ENCODE peak calls at places on chromosomes 11 and 22, in seven cellular contexts. A is H1, X is mesendoderm, F is mesenchymal stem cell, P is IMR-90, T is trophoblast cell, R is H9. Y is an unnamed sample.

GRCh38 chr22:43798492-43798891 is 13.6 kb downstream of the EFCAB6 start:
- DNase-seq in A (no peak), X (no peak), F (no peak), P (peak), T (no peak), R (no peak), Y (no peak)

GRCh38 chr11:119854521-119854920 is 125.5 kb upstream of the NECTIN1 start:
- DNase-seq in A (no peak), X (no peak), F (no peak), P (no peak), T (peak), R (no peak), Y (no peak)

GRCh38 chr11:113578715-113579250 is 103.6 kb upstream of the DRD2 start:
- DNase-seq in A (peak), X (no peak), F (no peak), P (no peak), T (no peak), R (no peak), Y (no peak)

GRCh38 chr11:82718307-82718706 is 15.4 kb downstream of the FAM181B start:
- DNase-seq in A (peak), X (peak), F (peak), P (peak), T (peak), R (peak), Y (peak)

GRCh38 chr22:27982630-27983180 is 63.6 kb upstream of the PITPNB start:
- DNase-seq in A (peak), X (no peak), F (no peak), P (no peak), T (no peak), R (peak), Y (no peak)

GRCh38 chr11:46198873-46199250 is 77.6 kb upstream of the PHF21A start:
- DNase-seq in A (peak), X (no peak), F (no peak), P (no peak), T (peak), R (no peak), Y (no peak)

GRCh38 chr11:32015435-32015834 is 75.4 kb upstream of the RCN1 start:
- DNase-seq in A (no peak), X (no peak), F (no peak), P (no peak), T (no peak), R (no peak), Y (no peak)

GRCh38 chr11:63007920-63008319 is 7.7 kb downstream of the SLC22A8 start:
- DNase-seq in A (no peak), X (no peak), F (no peak), P (no peak), T (no peak), R (no peak), Y (no peak)

GRCh38 chr11:78615724-78616123 is 41.1 kb upstream of the NARS2 start:
- DNase-seq in A (no peak), X (no peak), F (no peak), P (no peak), T (peak), R (no peak), Y (no peak)

GRCh38 chr11:34682822-34683221 is 61.9 kb downstream of the EHF start:
- DNase-seq in A (no peak), X (peak), F (peak), P (peak), T (peak), R (no peak), Y (no peak)

GRCh38 chr22:29481265-29482000 is 1.4 kb downstream of the NEFH start:
- DNase-seq in A (peak), X (peak), F (no peak), P (no peak), T (no peak), R (peak), Y (no peak)

GRCh38 chr11:118605116-118605867 is 2.1 kb upstream of the PHLDB1 start:
- DNase-seq in A (no peak), X (peak), F (peak), P (peak), T (peak), R (no peak), Y (no peak)

GRCh38 chr11:102323542-102324261 is 6.4 kb downstream of the BIRC3 start:
- DNase-seq in A (no peak), X (no peak), F (no peak), P (peak), T (peak), R (no peak), Y (no peak)

GRCh38 chr11:1460396-1460795 is 26.2 kb downstream of the MOB2 start:
- DNase-seq in A (no peak), X (no peak), F (no peak), P (peak), T (no peak), R (no peak), Y (no peak)

GRCh38 chr11:69382131-69383128 is 88.5 kb downstream of the MYEOV start:
- DNase-seq in A (peak), X (peak), F (no peak), P (no peak), T (peak), R (peak), Y (no peak)

DNA sequence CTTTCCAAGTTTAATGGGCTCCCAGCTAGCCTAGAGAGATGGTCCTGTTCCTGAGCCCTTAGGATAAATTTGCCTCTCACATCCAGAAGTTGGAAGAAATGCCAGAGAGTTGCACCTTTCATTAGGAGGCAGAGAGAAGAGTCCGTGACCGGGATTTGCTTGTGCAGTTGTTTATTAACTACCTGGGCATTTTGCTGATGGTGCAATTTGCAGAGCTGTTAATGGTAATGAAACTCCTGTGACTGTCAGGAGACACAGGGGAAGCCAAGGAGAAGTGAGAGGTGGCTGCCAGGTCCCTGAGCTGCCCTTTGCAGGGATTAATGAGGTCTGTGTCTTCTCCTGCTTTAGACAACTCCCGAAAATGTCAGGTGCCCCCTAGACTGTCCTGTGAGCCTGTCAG is 69.1 kb upstream of the B3GAT1 start:
- DNase-seq in A (no peak), X (no peak), F (no peak), P (no peak), T (no peak), R (peak), Y (no peak)
- H2BK120ac ChIP-seq in A (no peak), X (no peak), F (no peak), P (no peak), T (no peak), R (no peak), Y (no peak)

GRCh38 chr22:31944700-31945477 is 554 bp downstream of the YWHAH start:
- DNase-seq in A (peak), X (peak), F (peak), P (no peak), T (peak), R (no peak), Y (peak)

GRCh38 chr22:31948002-31948401 is 3.7 kb downstream of the YWHAH start:
- DNase-seq in A (no peak), X (no peak), F (no peak), P (no peak), T (no peak), R (no peak), Y (no peak)

GRCh38 chr22:31947296-31947695 is 3.0 kb downstream of the YWHAH start:
- DNase-seq in A (no peak), X (peak), F (no peak), P (no peak), T (peak), R (no peak), Y (no peak)

GRCh38 chr22:31945478-31945815 is 1.1 kb downstream of the YWHAH start:
- DNase-seq in A (no peak), X (no peak), F (no peak), P (no peak), T (no peak), R (no peak), Y (no peak)

GRCh38 chr22:31945971-31946680 is 1.8 kb downstream of the YWHAH start:
- DNase-seq in A (no peak), X (no peak), F (peak), P (peak), T (peak), R (no peak), Y (no peak)
- H2BK5ac ChIP-seq in A (no peak), X (no peak), F (no peak), P (peak), T (no peak), R (no peak), Y (no peak)

GRCh38 chr11:133814588-133814987 is 30.7 kb downstream of the SPATA19 start:
- DNase-seq in A (no peak), X (peak), F (no peak), P (no peak), T (no peak), R (no peak), Y (no peak)

GRCh38 chr11:133818302-133818701 is 27.0 kb downstream of the SPATA19 start:
- DNase-seq in A (peak), X (no peak), F (no peak), P (no peak), T (no peak), R (no peak), Y (no peak)

GRCh38 chr11:133816146-133816545 is 29.2 kb downstream of the SPATA19 start:
- DNase-seq in A (no peak), X (no peak), F (no peak), P (no peak), T (no peak), R (no peak), Y (no peak)

GRCh38 chr11:133817449-133817848 is 27.9 kb downstream of the SPATA19 start:
- DNase-seq in A (peak), X (no peak), F (no peak), P (no peak), T (no peak), R (no peak), Y (no peak)

GRCh38 chr11:133815636-133816035 is 29.7 kb downstream of the SPATA19 start:
- DNase-seq in A (no peak), X (peak), F (no peak), P (no peak), T (no peak), R (no peak), Y (no peak)
- H2BK120ac ChIP-seq in A (no peak), X (no peak), F (no peak), P (no peak), T (no peak), R (no peak), Y (no peak)

GRCh38 chr22:39595622-39596182 is 25.1 kb downstream of the CACNA1I start:
- DNase-seq in A (no peak), X (peak), F (no peak), P (no peak), T (no peak), R (no peak), Y (no peak)
- H2BK5ac ChIP-seq in A (no peak), X (no peak), F (no peak), P (no peak), T (no peak), R (no peak), Y (no peak)

GRCh38 chr11:36079911-36080310 is 136.0 kb downstream of the LDLRAD3 start:
- DNase-seq in A (no peak), X (no peak), F (no peak), P (no peak), T (no peak), R (no peak), Y (no peak)
- H2BK120ac ChIP-seq in A (no peak), X (no peak), F (no peak), P (no peak), T (no peak), R (no peak), Y (no peak)

GRCh38 chr22:25762147-25762546 is 20.2 kb downstream of the MYO18B start:
- DNase-seq in A (no peak), X (peak), F (no peak), P (no peak), T (peak), R (no peak), Y (no peak)

GRCh38 chr22:25760848-25761595 is 19.0 kb downstream of the MYO18B start:
- DNase-seq in A (no peak), X (no peak), F (no peak), P (no peak), T (no peak), R (no peak), Y (no peak)

GRCh38 chr22:25758316-25758715 is 16.3 kb downstream of the MYO18B start:
- DNase-seq in A (no peak), X (no peak), F (no peak), P (no peak), T (peak), R (no peak), Y (no peak)

GRCh38 chr22:25759825-25760231 is 17.8 kb downstream of the MYO18B start:
- DNase-seq in A (no peak), X (peak), F (peak), P (peak), T (peak), R (no peak), Y (no peak)

DNA sequence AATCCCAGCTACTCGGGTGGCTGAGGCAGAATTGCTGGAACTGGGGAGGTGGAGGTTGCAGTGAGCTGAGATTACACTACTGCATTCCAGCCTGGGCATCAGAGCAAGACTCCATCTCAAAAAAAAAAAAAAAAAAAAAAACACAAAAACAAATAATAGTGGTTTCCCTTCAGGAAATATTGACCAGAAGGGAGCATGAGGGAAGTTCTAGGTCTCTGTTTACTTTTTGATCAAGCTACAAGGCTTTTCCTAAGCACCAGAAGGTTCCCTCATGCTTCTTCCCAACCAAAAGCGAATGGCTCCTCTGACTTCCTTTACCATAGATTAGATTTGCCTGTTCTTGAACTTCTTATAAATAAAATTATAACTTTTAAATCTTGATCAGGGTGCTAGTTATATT is 18.3 kb downstream of the MYO18B start:
- DNase-seq in A (no peak), X (no peak), F (no peak), P (no peak), T (no peak), R (no peak), Y (no peak)
- H2BK5ac ChIP-seq in A (no peak), X (no peak), F (no peak), P (no peak), T (no peak), R (no peak), Y (no peak)

GRCh38 chr11:116207781-116208180 is 565.0 kb downstream of the BUD13 start:
- DNase-seq in A (no peak), X (no peak), F (no peak), P (no peak), T (no peak), R (no peak), Y (no peak)

GRCh38 chr11:116207349-116207748 is 565.4 kb downstream of the BUD13 start:
- DNase-seq in A (no peak), X (no peak), F (no peak), P (no peak), T (no peak), R (no peak), Y (no peak)

GRCh38 chr11:116199182-116199581 is 573.6 kb downstream of the BUD13 start:
- DNase-seq in A (no peak), X (no peak), F (no peak), P (no peak), T (no peak), R (no peak), Y (no peak)

DNA sequence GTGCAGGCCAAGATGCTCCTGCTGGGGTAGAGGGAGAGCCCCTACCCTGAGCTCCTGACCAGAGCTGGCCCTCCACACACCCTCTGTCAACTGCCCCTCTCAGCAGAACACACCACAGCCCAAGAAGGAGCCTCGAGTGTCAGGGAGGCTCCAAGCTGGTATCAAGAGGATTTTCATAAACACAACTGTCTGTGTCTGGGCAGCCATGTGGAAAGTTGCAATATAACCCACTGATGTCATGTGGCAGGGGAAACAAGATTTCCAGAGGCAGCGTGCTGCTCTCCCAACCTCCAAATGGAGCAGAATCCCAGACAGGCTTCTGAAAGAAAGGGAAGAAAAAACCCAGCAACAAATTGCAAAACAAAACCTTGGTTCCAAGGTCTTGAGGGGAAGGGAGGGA is 569.9 kb downstream of the BUD13 start:
- DNase-seq in A (no peak), X (no peak), F (no peak), P (no peak), T (no peak), R (no peak), Y (no peak)
- H2BK120ac ChIP-seq in A (no peak), X (no peak), F (no peak), P (no peak), T (no peak), R (no peak), Y (no peak)

DNA sequence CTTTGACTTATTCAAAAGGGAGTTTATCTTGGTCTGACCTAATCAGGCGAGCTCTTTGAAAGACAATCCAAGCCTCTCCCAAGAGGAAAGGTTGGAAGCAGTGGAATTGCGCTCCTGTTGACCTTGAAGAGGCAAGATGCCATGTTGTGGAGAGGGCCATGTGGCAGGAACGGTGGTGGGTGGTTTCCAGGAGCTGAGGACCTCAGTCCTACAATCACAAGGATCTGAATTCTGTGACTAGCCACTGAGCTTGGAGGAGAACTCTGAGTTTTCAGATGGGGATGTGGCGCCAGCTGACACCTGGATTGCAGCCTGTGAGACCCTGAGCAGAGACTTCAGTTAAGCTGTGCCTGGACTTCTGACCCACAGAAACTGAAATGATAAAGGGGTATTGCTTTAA is 6.0 kb upstream of the CBX6 start:
- DNase-seq in A (no peak), X (no peak), F (no peak), P (no peak), T (no peak), R (no peak), Y (no peak)
- H2BK5ac ChIP-seq in A (no peak), X (no peak), F (no peak), P (no peak), T (no peak), R (no peak), Y (no peak)

DNA sequence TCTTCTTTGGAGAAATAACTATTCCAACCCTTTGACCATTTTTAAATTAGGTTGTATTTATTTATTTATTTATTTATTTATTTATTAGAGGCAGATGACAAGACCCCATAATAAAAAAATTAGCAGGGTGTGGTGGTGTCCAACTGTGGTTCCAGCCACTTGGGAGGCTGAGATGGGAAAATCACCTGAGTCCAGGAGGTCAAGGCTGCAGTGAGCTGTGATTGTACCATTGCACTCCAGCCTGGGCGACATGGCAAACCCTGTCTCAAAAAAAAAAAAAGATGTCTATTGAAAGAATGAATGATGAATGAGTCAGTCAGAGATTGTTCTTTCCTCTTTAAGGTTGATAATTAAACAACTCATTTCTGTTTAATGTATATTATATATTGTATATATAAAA is 129.6 kb downstream of the WNT11 start:
- DNase-seq in A (no peak), X (no peak), F (no peak), P (no peak), T (no peak), R (no peak), Y (no peak)
- H2BK120ac ChIP-seq in A (no peak), X (no peak), F (no peak), P (no peak), T (no peak), R (no peak), Y (no peak)